ENCODE peak calls at places on chromosome 1, in four cellular contexts. One of them, this sample, is unnamed. For H3K36me3, the result is how much of the 10 kb centered on the place peaks cover.

GRCh38 chr1:147676306-147677085 is 6.2 kb upstream of the ACP6 start:
- DNase-seq in left lung: no peak
- DNase-seq in heart right ventricle: no peak
- DNase-seq in fibroblast of lung: peak
- DNase-seq in this sample: no peak

GRCh38 chr1:56477164-56478111 is 101.9 kb downstream of the PLPP3 start:
- DNase-seq in left lung: peak
- DNase-seq in fibroblast of lung: peak
- DNase-seq in heart right ventricle: peak
- DNase-seq in this sample: peak

GRCh38 chr1:67327864-67328263 is 20.2 kb downstream of the IL12RB2 start:
- DNase-seq in heart right ventricle: no peak
- DNase-seq in left lung: no peak
- DNase-seq in fibroblast of lung: no peak
- DNase-seq in this sample: no peak

GRCh38 chr1:2975466-2976179 is 45.6 kb upstream of the ACTRT2 start:
- DNase-seq in heart right ventricle: no peak
- DNase-seq in left lung: no peak
- DNase-seq in fibroblast of lung: no peak
- DNase-seq in this sample: no peak

GRCh38 chr1:29889776-29890175 is 653.5 kb downstream of the PTPRU start:
- DNase-seq in fibroblast of lung: no peak
- DNase-seq in left lung: no peak
- DNase-seq in heart right ventricle: no peak
- DNase-seq in this sample: no peak

GRCh38 chr1:29703596-29703995 is 467.3 kb downstream of the PTPRU start:
- DNase-seq in heart right ventricle: no peak
- DNase-seq in fibroblast of lung: peak
- DNase-seq in left lung: no peak
- DNase-seq in this sample: no peak

GRCh38 chr1:201667479-201667878 is 128.6 kb downstream of the NAV1 start:
- DNase-seq in fibroblast of lung: no peak
- DNase-seq in heart right ventricle: no peak
- DNase-seq in left lung: no peak
- DNase-seq in this sample: no peak

GRCh38 chr1:214615871-214616270 is 12.9 kb downstream of the CENPF start:
- DNase-seq in fibroblast of lung: peak
- DNase-seq in left lung: no peak
- DNase-seq in heart right ventricle: no peak
- DNase-seq in this sample: no peak

GRCh38 chr1:54407957-54408700 is 1.9 kb upstream of the SSBP3 start:
- DNase-seq in left lung: peak
- DNase-seq in heart right ventricle: no peak
- DNase-seq in fibroblast of lung: peak
- DNase-seq in this sample: no peak

GRCh38 chr1:4210043-4210442 is 310.0 kb upstream of the C1orf174 start:
- DNase-seq in heart right ventricle: no peak
- DNase-seq in left lung: no peak
- DNase-seq in fibroblast of lung: no peak
- DNase-seq in this sample: no peak

GRCh38 chr1:67485046-67485811 is 55.0 kb upstream of the SERBP1 start:
- DNase-seq in fibroblast of lung: no peak
- DNase-seq in left lung: no peak
- DNase-seq in heart right ventricle: no peak
- DNase-seq in this sample: no peak

GRCh38 chr1:209831615-209832014 is 3.8 kb downstream of the UTP25 start:
- DNase-seq in heart right ventricle: no peak
- DNase-seq in fibroblast of lung: peak
- DNase-seq in left lung: no peak
- DNase-seq in this sample: no peak

GRCh38 chr1:175521265-175522040 is 221.9 kb downstream of the TNR start:
- DNase-seq in fibroblast of lung: no peak
- DNase-seq in heart right ventricle: no peak
- DNase-seq in left lung: no peak
- DNase-seq in this sample: no peak

GRCh38 chr1:221078260-221078965 is 199.2 kb downstream of the HLX start:
- DNase-seq in left lung: no peak
- DNase-seq in heart right ventricle: no peak
- DNase-seq in fibroblast of lung: peak
- DNase-seq in this sample: no peak

GRCh38 chr1:110229348-110230001 is 19.4 kb downstream of the KCNC4 start:
- DNase-seq in left lung: no peak
- DNase-seq in heart right ventricle: no peak
- DNase-seq in fibroblast of lung: no peak
- DNase-seq in this sample: no peak

GRCh38 chr1:145827966-145828365 is 4.0 kb downstream of the POLR3C start:
- DNase-seq in fibroblast of lung: no peak
- DNase-seq in left lung: no peak
- DNase-seq in heart right ventricle: no peak
- DNase-seq in this sample: no peak

GRCh38 chr1:96116707-96117106 is 604.9 kb upstream of the PTBP2 start:
- DNase-seq in fibroblast of lung: peak
- DNase-seq in heart right ventricle: no peak
- DNase-seq in left lung: no peak
- DNase-seq in this sample: no peak

GRCh38 chr1:204266504-204267034 is 52.8 kb upstream of the GOLT1A start:
- DNase-seq in left lung: no peak
- DNase-seq in fibroblast of lung: no peak
- DNase-seq in heart right ventricle: no peak
- DNase-seq in this sample: no peak

GRCh38 chr1:69700770-69701169 is 133.0 kb downstream of the LRRC7 start:
- DNase-seq in fibroblast of lung: peak
- DNase-seq in left lung: no peak
- DNase-seq in heart right ventricle: no peak
- DNase-seq in this sample: no peak

GRCh38 chr1:170010443-170010842 is 64.1 kb downstream of the KIFAP3 start:
- DNase-seq in fibroblast of lung: peak
- DNase-seq in heart right ventricle: peak
- DNase-seq in left lung: no peak
- DNase-seq in this sample: no peak

GRCh38 chr1:211738709-211739301 is 63.4 kb upstream of the NEK2 start:
- DNase-seq in heart right ventricle: no peak
- DNase-seq in fibroblast of lung: no peak
- DNase-seq in left lung: no peak
- DNase-seq in this sample: peak

GRCh38 chr1:232628335-232629214 is 1.4 kb downstream of the SIPA1L2 start:
- DNase-seq in left lung: no peak
- DNase-seq in heart right ventricle: no peak
- DNase-seq in fibroblast of lung: peak
- DNase-seq in this sample: no peak

GRCh38 chr1:24321712-24322635 is 2.8 kb downstream of the GRHL3 start:
- DNase-seq in left lung: peak
- DNase-seq in heart right ventricle: peak
- DNase-seq in fibroblast of lung: peak
- DNase-seq in this sample: peak

GRCh38 chr1:41467673-41468072 is 16.8 kb downstream of the EDN2 start:
- DNase-seq in left lung: no peak
- DNase-seq in fibroblast of lung: no peak
- DNase-seq in heart right ventricle: no peak
- DNase-seq in this sample: no peak

GRCh38 chr1:11730429-11730861 is 5.5 kb upstream of the AGTRAP start:
- DNase-seq in heart right ventricle: peak
- DNase-seq in fibroblast of lung: peak
- DNase-seq in left lung: peak
- DNase-seq in this sample: no peak

GRCh38 chr1:201599548-201599947 is 60.6 kb downstream of the NAV1 start:
- DNase-seq in fibroblast of lung: no peak
- DNase-seq in left lung: no peak
- DNase-seq in heart right ventricle: no peak
- DNase-seq in this sample: no peak

GRCh38 chr1:116168277-116169032 is 57.3 kb downstream of the MAB21L3 start:
- DNase-seq in left lung: peak
- DNase-seq in heart right ventricle: peak
- DNase-seq in fibroblast of lung: peak
- DNase-seq in this sample: peak

GRCh38 chr1:36306210-36306901 is at the start of gene SH3D21:
- DNase-seq in fibroblast of lung: peak
- DNase-seq in heart right ventricle: peak
- DNase-seq in left lung: peak
- DNase-seq in this sample: no peak

GRCh38 chr1:8371372-8371991 is 53.6 kb downstream of the SLC45A1 start:
- DNase-seq in fibroblast of lung: peak
- DNase-seq in heart right ventricle: peak
- DNase-seq in left lung: no peak
- DNase-seq in this sample: no peak

GRCh38 chr1:211133393-211133840 is 531 bp downstream of the KCNH1 start:
- DNase-seq in heart right ventricle: no peak
- DNase-seq in fibroblast of lung: peak
- DNase-seq in left lung: no peak
- DNase-seq in this sample: peak

GRCh38 chr1:50108497-50109073 is at the start of gene ELAVL4:
- DNase-seq in left lung: no peak
- DNase-seq in heart right ventricle: no peak
- DNase-seq in fibroblast of lung: no peak
- DNase-seq in this sample: no peak

GRCh38 chr1:23791434-23792047 is 596 bp downstream of the LYPLA2 start:
- DNase-seq in fibroblast of lung: no peak
- DNase-seq in left lung: no peak
- DNase-seq in heart right ventricle: no peak
- DNase-seq in this sample: no peak

GRCh38 chr1:176774224-176774623 is 311.2 kb downstream of the PAPPA2 start:
- DNase-seq in fibroblast of lung: no peak
- DNase-seq in heart right ventricle: no peak
- DNase-seq in left lung: no peak
- DNase-seq in this sample: no peak

GRCh38 chr1:111600886-111601386 is 18.7 kb upstream of the RAP1A start:
- DNase-seq in fibroblast of lung: no peak
- DNase-seq in left lung: no peak
- DNase-seq in heart right ventricle: no peak
- DNase-seq in this sample: peak

GRCh38 chr1:218480691-218481099 is 135.6 kb downstream of the TGFB2 start:
- DNase-seq in left lung: no peak
- DNase-seq in fibroblast of lung: peak
- DNase-seq in heart right ventricle: no peak
- DNase-seq in this sample: no peak

GRCh38 chr1:176773038-176773437 is 310.1 kb downstream of the PAPPA2 start:
- DNase-seq in fibroblast of lung: no peak
- DNase-seq in left lung: no peak
- DNase-seq in heart right ventricle: no peak
- DNase-seq in this sample: no peak

GRCh38 chr1:54312874-54313316 is 93.3 kb downstream of the SSBP3 start:
- DNase-seq in fibroblast of lung: peak
- DNase-seq in heart right ventricle: peak
- DNase-seq in left lung: peak
- DNase-seq in this sample: no peak

GRCh38 chr1:174996474-174996873 is 3.3 kb upstream of the CACYBP start:
- DNase-seq in left lung: no peak
- DNase-seq in fibroblast of lung: peak
- DNase-seq in heart right ventricle: no peak
- DNase-seq in this sample: no peak

GRCh38 chr1:64823691-64824476 is 79.0 kb downstream of the RAVER2 start:
- DNase-seq in fibroblast of lung: peak
- DNase-seq in left lung: no peak
- DNase-seq in heart right ventricle: peak
- DNase-seq in this sample: no peak

GRCh38 chr1:51792864-51793263 is 85.7 kb downstream of the NRDC start:
- DNase-seq in heart right ventricle: no peak
- DNase-seq in fibroblast of lung: peak
- DNase-seq in left lung: no peak
- DNase-seq in this sample: no peak
- TF ChIP-seq CTCF in heart right ventricle: no peak
- TF ChIP-seq CTCF in fibroblast of lung: no peak
- TF ChIP-seq CTCF in left lung: no peak
- TF ChIP-seq CTCF in this sample: no peak

GRCh38 chr1:16260814-16261213 is 23.8 kb upstream of the CPLANE2 start:
- DNase-seq in heart right ventricle: no peak
- DNase-seq in fibroblast of lung: no peak
- DNase-seq in left lung: no peak
- DNase-seq in this sample: no peak
- H3K36me3 ChIP-seq in heart right ventricle: under half
- H3K36me3 ChIP-seq in fibroblast of lung: under half
- H3K36me3 ChIP-seq in left lung: under half
- H3K36me3 ChIP-seq in this sample: under half

GRCh38 chr1:242544071-242544470 is 19.6 kb upstream of the PLD5 start:
- DNase-seq in left lung: no peak
- DNase-seq in heart right ventricle: no peak
- DNase-seq in fibroblast of lung: no peak
- DNase-seq in this sample: no peak
- H3K4me3 ChIP-seq in left lung: no peak
- H3K4me3 ChIP-seq in heart right ventricle: no peak
- H3K4me3 ChIP-seq in fibroblast of lung: no peak
- H3K4me3 ChIP-seq in this sample: no peak

GRCh38 chr1:159835862-159836518 is 9.3 kb downstream of the SLAMF8 start:
- DNase-seq in heart right ventricle: no peak
- DNase-seq in fibroblast of lung: no peak
- DNase-seq in left lung: no peak
- DNase-seq in this sample: no peak
- TF ChIP-seq CTCF in heart right ventricle: peak
- TF ChIP-seq CTCF in fibroblast of lung: no peak
- TF ChIP-seq CTCF in left lung: no peak
- TF ChIP-seq CTCF in this sample: peak

GRCh38 chr1:178501705-178502329 is 5.1 kb upstream of the CLEC20A start:
- DNase-seq in fibroblast of lung: peak
- DNase-seq in left lung: peak
- DNase-seq in heart right ventricle: peak
- DNase-seq in this sample: peak
- H3K36me3 ChIP-seq in fibroblast of lung: under half
- H3K36me3 ChIP-seq in left lung: under half
- H3K36me3 ChIP-seq in heart right ventricle: under half
- H3K36me3 ChIP-seq in this sample: under half

GRCh38 chr1:193463518-193463917 is 277.1 kb upstream of the B3GALT2 start:
- DNase-seq in heart right ventricle: no peak
- DNase-seq in left lung: no peak
- DNase-seq in fibroblast of lung: no peak
- DNase-seq in this sample: no peak

GRCh38 chr1:193456883-193457282 is 270.5 kb upstream of the B3GALT2 start:
- DNase-seq in fibroblast of lung: peak
- DNase-seq in left lung: no peak
- DNase-seq in heart right ventricle: no peak
- DNase-seq in this sample: no peak

GRCh38 chr1:193462629-193463320 is 276.4 kb upstream of the B3GALT2 start:
- DNase-seq in heart right ventricle: no peak
- DNase-seq in left lung: no peak
- DNase-seq in fibroblast of lung: peak
- DNase-seq in this sample: no peak

GRCh38 chr1:193457676-193458075 is 271.3 kb upstream of the B3GALT2 start:
- DNase-seq in left lung: no peak
- DNase-seq in heart right ventricle: no peak
- DNase-seq in fibroblast of lung: peak
- DNase-seq in this sample: no peak

GRCh38 chr1:193458628-193459027 is 272.2 kb upstream of the B3GALT2 start:
- DNase-seq in fibroblast of lung: no peak
- DNase-seq in left lung: no peak
- DNase-seq in heart right ventricle: no peak
- DNase-seq in this sample: no peak
- H3K4me3 ChIP-seq in fibroblast of lung: no peak
- H3K4me3 ChIP-seq in left lung: no peak
- H3K4me3 ChIP-seq in heart right ventricle: no peak
- H3K4me3 ChIP-seq in this sample: no peak

This sample was measured in GM06990.